ENCODE peak calls at places on chromosomes 7 and 10, in nine cellular contexts. O is H9; M is heart left ventricle; U is uterus; R is esophagus squamous epithelium; C is effector memory CD4-positive, alpha-beta T cell; Y is brain microvascular endothelial cell; Z is IMR-90; H is gastrocnemius medialis. P is an unnamed sample.

GRCh38 chr10:7397636-7398035 is 13.2 kb downstream of the SFMBT2 start:
- DNase-seq in O (no peak), M (peak; percentile 53), U (no peak), R (no peak), C (no peak), Y (no peak), Z (no peak), H (peak; percentile 84), P (peak; percentile 66)

GRCh38 chr10:88033793-88034192 is 170.4 kb downstream of the PTEN start:
- DNase-seq in O (peak; percentile 44), M (no peak), U (no peak), R (no peak), C (no peak), Y (no peak), Z (no peak), H (no peak), P (no peak)

GRCh38 chr10:67098460-67098859 is 172.6 kb downstream of the LRRTM3 start:
- DNase-seq in O (no peak), M (no peak), U (no peak), R (no peak), C (no peak), Y (peak; percentile 46), Z (no peak), H (no peak), P (no peak)

GRCh38 chr10:11898372-11899066 is 75.4 kb downstream of the PROSER2 start:
- DNase-seq in O (peak; percentile 24), M (no peak), U (no peak), R (no peak), C (no peak), Y (no peak), Z (peak; percentile 30), H (no peak), P (no peak)

GRCh38 chr10:113978802-113979201 is 64.9 kb upstream of the ADRB1 start:
- DNase-seq in O (no peak), M (peak; percentile 36), U (no peak), R (no peak), C (no peak), Y (no peak), Z (no peak), H (no peak), P (no peak)

GRCh38 chr7:3076163-3076562 is 32.5 kb upstream of the CARD11 start:
- DNase-seq in O (no peak), M (no peak), U (no peak), R (no peak), C (no peak), Y (no peak), Z (no peak), H (no peak), P (no peak)

GRCh38 chr7:138027100-138027499 is 25.2 kb upstream of the CREB3L2 start:
- DNase-seq in O (no peak), M (no peak), U (no peak), R (no peak), C (no peak), Y (no peak), Z (no peak), H (no peak), P (no peak)

GRCh38 chr7:28083159-28083997 is 97.2 kb downstream of the JAZF1 start:
- DNase-seq in O (no peak), M (no peak), U (no peak), R (no peak), C (no peak), Y (peak; percentile 40), Z (peak; percentile 43), H (peak; percentile 67), P (peak; percentile 28)

GRCh38 chr10:5199398-5199797 is 2.8 kb downstream of the AKR1C4 start:
- DNase-seq in O (peak; percentile 51), M (no peak), U (no peak), R (no peak), C (no peak), Y (no peak), Z (no peak), H (no peak), P (no peak)

GRCh38 chr10:124693396-124693795 is 50.8 kb downstream of the FAM53B start:
- DNase-seq in O (no peak), M (no peak), U (no peak), R (no peak), C (no peak), Y (no peak), Z (no peak), H (peak; percentile 91), P (no peak)

GRCh38 chr7:142323706-142324105 is 65.8 kb upstream of the PRSS58 start:
- DNase-seq in O (peak; percentile 88), M (no peak), U (no peak), R (no peak), C (no peak), Y (no peak), Z (no peak), H (peak; percentile 17), P (peak; percentile 27)

GRCh38 chr7:134454277-134454676 is 4.6 kb downstream of the AKR1B1 start:
- DNase-seq in O (no peak), M (no peak), U (no peak), R (no peak), C (no peak), Y (no peak), Z (peak; percentile 64), H (no peak), P (no peak)

GRCh38 chr7:30074422-30075030 is 46.3 kb downstream of the PLEKHA8 start:
- DNase-seq in O (no peak), M (no peak), U (no peak), R (no peak), C (no peak), Y (no peak), Z (peak; percentile 60), H (no peak), P (no peak)

GRCh38 chr7:54728411-54728810 is 30.6 kb downstream of the SEC61G start:
- DNase-seq in O (peak; percentile 50), M (no peak), U (no peak), R (no peak), C (no peak), Y (no peak), Z (no peak), H (no peak), P (no peak)

GRCh38 chr7:124423863-124424262 is 341.7 kb downstream of the GPR37 start:
- DNase-seq in O (no peak), M (no peak), U (no peak), R (no peak), C (no peak), Y (no peak), Z (no peak), H (no peak), P (no peak)

GRCh38 chr7:135718794-135719436 is 9.1 kb downstream of the SLC13A4 start:
- DNase-seq in O (no peak), M (no peak), U (no peak), R (no peak), C (no peak), Y (no peak), Z (no peak), H (no peak), P (no peak)

GRCh38 chr7:38858281-38858884 is 50.6 kb downstream of the VPS41 start:
- DNase-seq in O (no peak), M (no peak), U (no peak), R (no peak), C (no peak), Y (peak; percentile 73), Z (peak; percentile 81), H (no peak), P (no peak)

GRCh38 chr10:124268976-124269375 is 149.7 kb downstream of the OAT start:
- DNase-seq in O (no peak), M (no peak), U (no peak), R (no peak), C (no peak), Y (no peak), Z (no peak), H (no peak), P (no peak)

GRCh38 chr7:66224171-66224773 is 19.1 kb downstream of the TPST1 start:
- DNase-seq in O (no peak), M (no peak), U (no peak), R (no peak), C (no peak), Y (no peak), Z (no peak), H (no peak), P (no peak)

GRCh38 chr7:157446322-157446721 is 109.5 kb downstream of the DNAJB6 start:
- DNase-seq in O (no peak), M (no peak), U (no peak), R (no peak), C (no peak), Y (no peak), Z (no peak), H (peak; percentile 5), P (no peak)

GRCh38 chr10:98029149-98030092 is 1.0 kb downstream of the CRTAC1 start:
- DNase-seq in O (no peak), M (no peak), U (no peak), R (no peak), C (no peak), Y (no peak), Z (no peak), H (no peak), P (no peak)

GRCh38 chr7:117017017-117017451 is 63.7 kb downstream of the ST7 start:
- DNase-seq in O (no peak), M (no peak), U (no peak), R (no peak), C (no peak), Y (no peak), Z (no peak), H (no peak), P (no peak)
- H3K27ac ChIP-seq in O (no peak overlapping the region), M (no peak overlapping the region), U (no peak overlapping the region), R (no peak overlapping the region), C (no peak overlapping the region), Y (no peak overlapping the region), Z (no peak overlapping the region), H (peak overlapping the region; percentile 63), P (peak overlapping the region; percentile 78)

DNA sequence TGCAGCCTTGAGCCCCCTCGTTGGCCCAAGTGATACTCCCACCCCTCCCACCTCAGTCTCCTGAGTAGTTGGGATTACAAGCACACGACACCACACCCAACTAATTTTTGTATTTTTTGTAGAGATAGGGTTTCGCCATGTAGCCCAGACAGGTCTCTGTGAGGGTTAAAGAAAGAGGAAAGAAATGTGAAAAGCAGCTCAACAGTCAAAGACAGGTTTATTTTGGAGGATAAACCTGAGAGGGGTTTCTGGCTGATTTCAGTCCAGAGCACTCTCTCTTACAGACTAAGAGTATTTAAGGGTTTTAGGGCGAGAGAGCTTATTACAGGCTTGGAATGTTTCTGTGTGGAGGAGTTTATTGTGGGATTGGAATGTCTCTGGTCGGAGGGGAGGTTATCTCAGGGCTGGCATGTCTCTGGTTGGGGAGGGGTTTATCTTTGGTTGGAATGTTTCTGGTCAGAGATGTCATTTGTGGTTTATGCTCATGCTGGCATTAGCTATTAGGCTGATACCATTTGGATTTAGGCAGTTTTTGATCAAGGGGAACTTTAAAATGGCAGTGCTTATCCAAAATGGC is 26.1 kb upstream of the SNX10 start:
- DNase-seq in O (no peak), M (no peak), U (no peak), R (no peak), C (no peak), Y (no peak), Z (no peak), H (no peak), P (no peak)
- H3K27ac ChIP-seq in O (no peak overlapping the region), M (no peak overlapping the region), U (no peak overlapping the region), R (no peak overlapping the region), C (no peak overlapping the region), Y (no peak overlapping the region), Z (no peak overlapping the region), H (no peak overlapping the region), P (no peak overlapping the region)

GRCh38 chr10:13789448-13789829 is 202.7 kb downstream of the PRPF18 start:
- DNase-seq in O (no peak), M (no peak), U (no peak), R (no peak), C (no peak), Y (peak; percentile 14), Z (no peak), H (no peak), P (no peak)
- H3K27ac ChIP-seq in O (no peak overlapping the region), M (peak overlapping the region; percentile 69), U (no peak overlapping the region), R (peak overlapping the region; percentile 66), C (peak overlapping the region; percentile 92), Y (peak overlapping the region; percentile 94), Z (no peak overlapping the region), H (peak overlapping the region; percentile 63), P (peak overlapping the region; percentile 13)

GRCh38 chr7:107955394-107955793 is 47.6 kb downstream of the LAMB1 start:
- DNase-seq in O (no peak), M (no peak), U (no peak), R (no peak), C (no peak), Y (no peak), Z (no peak), H (no peak), P (no peak)
- H3K27ac ChIP-seq in O (no peak overlapping the region), M (no peak overlapping the region), U (no peak overlapping the region), R (no peak overlapping the region), C (no peak overlapping the region), Y (no peak overlapping the region), Z (no peak overlapping the region), H (no peak overlapping the region), P (no peak overlapping the region)

P was measured in psoas muscle.